ENCODE peak calls at places on chromosomes 6 and 20, in ten cellular contexts. One of them, this sample, is unnamed.
A peak's percentile ranks its signal among the peaks of the same experiment; 100 is the strongest.

GRCh38 chr6:31075528-31075927 is 36.8 kb downstream of the C6orf15 start:
- DNase-seq in spleen: no peak
- DNase-seq in ovary: no peak
- DNase-seq in naive thymus-derived CD4-positive, alpha-beta T cell: no peak
- DNase-seq in brain microvascular endothelial cell: peak; percentile 82
- DNase-seq in GM23248: peak; percentile 91
- DNase-seq in IMR-90: peak; percentile 90
- DNase-seq in HCT116: no peak
- DNase-seq in neuronal stem cell: no peak
- DNase-seq in breast epithelium: no peak
- DNase-seq in this sample: peak; percentile 23

GRCh38 chr6:125363360-125364121 is 61.8 kb upstream of the HDDC2 start:
- DNase-seq in spleen: peak; percentile 72
- DNase-seq in ovary: peak; percentile 47
- DNase-seq in naive thymus-derived CD4-positive, alpha-beta T cell: no peak
- DNase-seq in brain microvascular endothelial cell: peak; percentile 87
- DNase-seq in GM23248: peak; percentile 54
- DNase-seq in IMR-90: peak; percentile 17
- DNase-seq in HCT116: no peak
- DNase-seq in neuronal stem cell: peak; percentile 77
- DNase-seq in breast epithelium: peak; percentile 31
- DNase-seq in this sample: peak; percentile 28

GRCh38 chr6:20657274-20657800 is 123.1 kb downstream of the CDKAL1 start:
- DNase-seq in spleen: no peak
- DNase-seq in ovary: no peak
- DNase-seq in naive thymus-derived CD4-positive, alpha-beta T cell: no peak
- DNase-seq in brain microvascular endothelial cell: no peak
- DNase-seq in GM23248: no peak
- DNase-seq in IMR-90: no peak
- DNase-seq in HCT116: no peak
- DNase-seq in neuronal stem cell: no peak
- DNase-seq in breast epithelium: no peak
- DNase-seq in this sample: no peak

GRCh38 chr20:41316602-41317535 is 662 bp downstream of the ZHX3 start:
- DNase-seq in spleen: peak; percentile 94
- DNase-seq in ovary: peak; percentile 88
- DNase-seq in naive thymus-derived CD4-positive, alpha-beta T cell: peak; percentile 37
- DNase-seq in brain microvascular endothelial cell: peak; percentile 71
- DNase-seq in GM23248: peak; percentile 92
- DNase-seq in IMR-90: peak; percentile 93
- DNase-seq in HCT116: no peak
- DNase-seq in neuronal stem cell: peak; percentile 63
- DNase-seq in breast epithelium: peak; percentile 64
- DNase-seq in this sample: peak; percentile 89

GRCh38 chr6:41451039-41451438 is 95.1 kb upstream of the FOXP4 start:
- DNase-seq in spleen: no peak
- DNase-seq in ovary: no peak
- DNase-seq in naive thymus-derived CD4-positive, alpha-beta T cell: no peak
- DNase-seq in brain microvascular endothelial cell: no peak
- DNase-seq in GM23248: peak; percentile 8
- DNase-seq in IMR-90: no peak
- DNase-seq in HCT116: no peak
- DNase-seq in neuronal stem cell: no peak
- DNase-seq in breast epithelium: no peak
- DNase-seq in this sample: no peak

GRCh38 chr6:129238991-129239390 is 356.1 kb downstream of the LAMA2 start:
- DNase-seq in spleen: no peak
- DNase-seq in ovary: no peak
- DNase-seq in naive thymus-derived CD4-positive, alpha-beta T cell: no peak
- DNase-seq in brain microvascular endothelial cell: no peak
- DNase-seq in GM23248: no peak
- DNase-seq in IMR-90: no peak
- DNase-seq in HCT116: no peak
- DNase-seq in neuronal stem cell: no peak
- DNase-seq in breast epithelium: no peak
- DNase-seq in this sample: no peak

GRCh38 chr6:1574895-1575212 is 34.9 kb upstream of the FOXC1 start:
- DNase-seq in spleen: no peak
- DNase-seq in ovary: no peak
- DNase-seq in naive thymus-derived CD4-positive, alpha-beta T cell: no peak
- DNase-seq in brain microvascular endothelial cell: no peak
- DNase-seq in GM23248: no peak
- DNase-seq in IMR-90: no peak
- DNase-seq in HCT116: no peak
- DNase-seq in neuronal stem cell: no peak
- DNase-seq in breast epithelium: no peak
- DNase-seq in this sample: no peak

GRCh38 chr20:19974621-19975435 is 42.3 kb upstream of the NAA20 start:
- DNase-seq in spleen: peak; percentile 88
- DNase-seq in ovary: peak; percentile 85
- DNase-seq in naive thymus-derived CD4-positive, alpha-beta T cell: no peak
- DNase-seq in brain microvascular endothelial cell: peak; percentile 90
- DNase-seq in GM23248: peak; percentile 96
- DNase-seq in IMR-90: peak; percentile 97
- DNase-seq in HCT116: no peak
- DNase-seq in neuronal stem cell: no peak
- DNase-seq in breast epithelium: peak; percentile 82
- DNase-seq in this sample: peak; percentile 82

GRCh38 chr6:7463785-7464184 is 74.2 kb downstream of the RIOK1 start:
- DNase-seq in spleen: no peak
- DNase-seq in ovary: no peak
- DNase-seq in naive thymus-derived CD4-positive, alpha-beta T cell: no peak
- DNase-seq in brain microvascular endothelial cell: no peak
- DNase-seq in GM23248: peak; percentile 49
- DNase-seq in IMR-90: peak; percentile 52
- DNase-seq in HCT116: no peak
- DNase-seq in neuronal stem cell: peak; percentile 40
- DNase-seq in breast epithelium: no peak
- DNase-seq in this sample: no peak

DNA sequence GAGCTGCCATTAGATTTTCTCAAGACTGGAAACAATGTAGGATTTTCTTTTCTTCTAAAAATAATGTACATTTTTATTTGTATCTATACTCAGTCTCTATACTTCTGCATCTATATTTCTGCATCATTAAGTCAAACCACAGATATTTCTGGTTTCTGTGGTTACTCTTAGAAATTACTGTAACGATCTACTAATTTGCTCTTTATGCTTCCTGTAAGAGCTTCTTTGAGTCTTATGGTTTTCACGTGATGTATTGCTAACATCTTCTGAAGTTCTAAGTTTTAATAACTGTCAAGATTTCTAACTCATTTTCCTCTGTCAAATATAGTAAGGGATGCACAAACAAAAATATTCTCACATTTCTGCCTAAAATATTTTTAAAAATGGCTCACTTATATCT is 1144.5 kb downstream of the HACE1 start:
- DNase-seq in spleen: no peak
- DNase-seq in ovary: no peak
- DNase-seq in naive thymus-derived CD4-positive, alpha-beta T cell: no peak
- DNase-seq in brain microvascular endothelial cell: no peak
- DNase-seq in GM23248: no peak
- DNase-seq in IMR-90: no peak
- DNase-seq in HCT116: no peak
- DNase-seq in neuronal stem cell: no peak
- DNase-seq in breast epithelium: no peak
- DNase-seq in this sample: no peak
- H3K4me3 ChIP-seq in spleen: no peak overlapping the region
- H3K4me3 ChIP-seq in ovary: no peak overlapping the region
- H3K4me3 ChIP-seq in naive thymus-derived CD4-positive, alpha-beta T cell: no peak overlapping the region
- H3K4me3 ChIP-seq in brain microvascular endothelial cell: no peak overlapping the region
- H3K4me3 ChIP-seq in GM23248: no peak overlapping the region
- H3K4me3 ChIP-seq in IMR-90: no peak overlapping the region
- H3K4me3 ChIP-seq in HCT116: no peak overlapping the region
- H3K4me3 ChIP-seq in neuronal stem cell: no peak overlapping the region
- H3K4me3 ChIP-seq in breast epithelium: no peak overlapping the region
- H3K4me3 ChIP-seq in this sample: no peak overlapping the region

GRCh38 chr20:3472105-3472504 is 1.3 kb downstream of the ATRN start:
- DNase-seq in spleen: no peak
- DNase-seq in ovary: no peak
- DNase-seq in naive thymus-derived CD4-positive, alpha-beta T cell: no peak
- DNase-seq in brain microvascular endothelial cell: no peak
- DNase-seq in GM23248: no peak
- DNase-seq in IMR-90: no peak
- DNase-seq in HCT116: no peak
- DNase-seq in neuronal stem cell: no peak
- DNase-seq in breast epithelium: no peak
- DNase-seq in this sample: no peak

GRCh38 chr20:3473324-3473723 is 2.5 kb downstream of the ATRN start:
- DNase-seq in spleen: no peak
- DNase-seq in ovary: no peak
- DNase-seq in naive thymus-derived CD4-positive, alpha-beta T cell: no peak
- DNase-seq in brain microvascular endothelial cell: no peak
- DNase-seq in GM23248: no peak
- DNase-seq in IMR-90: no peak
- DNase-seq in HCT116: no peak
- DNase-seq in neuronal stem cell: no peak
- DNase-seq in breast epithelium: no peak
- DNase-seq in this sample: no peak

GRCh38 chr20:3471397-3472021 is 691 bp downstream of the ATRN start:
- DNase-seq in spleen: no peak
- DNase-seq in ovary: no peak
- DNase-seq in naive thymus-derived CD4-positive, alpha-beta T cell: no peak
- DNase-seq in brain microvascular endothelial cell: no peak
- DNase-seq in GM23248: peak; percentile 18
- DNase-seq in IMR-90: no peak
- DNase-seq in HCT116: no peak
- DNase-seq in neuronal stem cell: no peak
- DNase-seq in breast epithelium: no peak
- DNase-seq in this sample: no peak

GRCh38 chr20:3470627-3471396 is at the start of gene ATRN:
- DNase-seq in spleen: peak; percentile 97
- DNase-seq in ovary: peak; percentile 97
- DNase-seq in naive thymus-derived CD4-positive, alpha-beta T cell: peak; percentile 76
- DNase-seq in brain microvascular endothelial cell: peak; percentile 89
- DNase-seq in GM23248: peak; percentile 98
- DNase-seq in IMR-90: peak; percentile 89
- DNase-seq in HCT116: peak; percentile 69
- DNase-seq in neuronal stem cell: peak; percentile 84
- DNase-seq in breast epithelium: peak; percentile 73
- DNase-seq in this sample: peak; percentile 91

DNA sequence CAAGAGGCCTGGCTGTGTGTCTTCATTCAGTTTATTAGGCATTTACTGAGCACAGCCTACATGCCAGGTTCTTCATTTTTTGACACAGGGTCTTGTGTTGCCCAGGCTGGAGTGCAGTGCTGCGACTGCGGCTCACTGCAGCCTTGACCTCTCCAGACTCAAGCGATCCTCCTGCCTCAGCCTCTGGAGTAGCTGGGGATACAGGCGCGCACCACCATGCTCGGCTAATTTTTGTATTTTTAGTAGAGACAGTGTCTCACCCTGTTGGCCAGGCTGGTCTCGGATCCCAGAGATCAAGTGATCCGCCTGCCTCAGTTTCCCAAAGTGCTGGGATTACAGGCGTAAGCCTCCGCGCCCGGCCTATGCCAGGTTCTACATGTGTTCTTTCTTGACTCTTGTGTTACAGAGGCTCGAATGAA is 601 bp upstream of the ATRN start:
- DNase-seq in spleen: no peak
- DNase-seq in ovary: no peak
- DNase-seq in naive thymus-derived CD4-positive, alpha-beta T cell: no peak
- DNase-seq in brain microvascular endothelial cell: no peak
- DNase-seq in GM23248: no peak
- DNase-seq in IMR-90: no peak
- DNase-seq in HCT116: no peak
- DNase-seq in neuronal stem cell: no peak
- DNase-seq in breast epithelium: peak; percentile 20
- DNase-seq in this sample: no peak
- H3K27me3 ChIP-seq in spleen: no peaks in the 10 kb centered on the region
- H3K27me3 ChIP-seq in ovary: no peaks in the 10 kb centered on the region
- H3K27me3 ChIP-seq in naive thymus-derived CD4-positive, alpha-beta T cell: no peaks in the 10 kb centered on the region
- H3K27me3 ChIP-seq in brain microvascular endothelial cell: no peaks in the 10 kb centered on the region
- H3K27me3 ChIP-seq in GM23248: peaks cover 4% of the 10 kb centered on the region
- H3K27me3 ChIP-seq in IMR-90: peaks cover 11% of the 10 kb centered on the region
- H3K27me3 ChIP-seq in HCT116: peaks cover 7% of the 10 kb centered on the region
- H3K27me3 ChIP-seq in neuronal stem cell: no peaks in the 10 kb centered on the region
- H3K27me3 ChIP-seq in breast epithelium: no peaks in the 10 kb centered on the region
- H3K27me3 ChIP-seq in this sample: no peaks in the 10 kb centered on the region

DNA sequence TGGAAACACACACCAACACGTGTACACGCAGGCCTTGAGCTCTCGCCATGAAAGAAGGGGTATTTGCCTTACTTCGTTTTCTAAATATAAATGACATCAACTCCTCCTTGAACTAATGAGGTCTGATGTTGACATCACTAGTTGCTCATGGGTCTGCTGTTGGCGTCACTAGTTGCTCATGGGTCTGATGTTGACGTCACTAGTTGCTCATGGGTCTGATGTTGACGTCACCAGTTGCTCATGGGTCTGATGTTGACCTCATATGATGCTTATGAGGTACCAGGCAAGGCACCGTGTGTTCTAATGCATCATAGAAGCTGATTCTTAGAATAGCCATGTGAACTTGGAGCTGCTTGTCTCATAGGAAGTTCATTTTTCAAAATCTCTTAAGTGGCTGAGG is 116.5 kb downstream of the SMOC2 start:
- DNase-seq in spleen: no peak
- DNase-seq in ovary: no peak
- DNase-seq in naive thymus-derived CD4-positive, alpha-beta T cell: no peak
- DNase-seq in brain microvascular endothelial cell: no peak
- DNase-seq in GM23248: no peak
- DNase-seq in IMR-90: no peak
- DNase-seq in HCT116: no peak
- DNase-seq in neuronal stem cell: no peak
- DNase-seq in breast epithelium: no peak
- DNase-seq in this sample: no peak
- H3K36me3 ChIP-seq in spleen: no peaks in the 10 kb centered on the region
- H3K36me3 ChIP-seq in ovary: no peaks in the 10 kb centered on the region
- H3K36me3 ChIP-seq in naive thymus-derived CD4-positive, alpha-beta T cell: no peaks in the 10 kb centered on the region
- H3K36me3 ChIP-seq in brain microvascular endothelial cell: no peaks in the 10 kb centered on the region
- H3K36me3 ChIP-seq in GM23248: no peaks in the 10 kb centered on the region
- H3K36me3 ChIP-seq in IMR-90: no peaks in the 10 kb centered on the region
- H3K36me3 ChIP-seq in HCT116: no peaks in the 10 kb centered on the region
- H3K36me3 ChIP-seq in neuronal stem cell: no peaks in the 10 kb centered on the region
- H3K36me3 ChIP-seq in breast epithelium: no peaks in the 10 kb centered on the region
- H3K36me3 ChIP-seq in this sample: no peaks in the 10 kb centered on the region

DNA sequence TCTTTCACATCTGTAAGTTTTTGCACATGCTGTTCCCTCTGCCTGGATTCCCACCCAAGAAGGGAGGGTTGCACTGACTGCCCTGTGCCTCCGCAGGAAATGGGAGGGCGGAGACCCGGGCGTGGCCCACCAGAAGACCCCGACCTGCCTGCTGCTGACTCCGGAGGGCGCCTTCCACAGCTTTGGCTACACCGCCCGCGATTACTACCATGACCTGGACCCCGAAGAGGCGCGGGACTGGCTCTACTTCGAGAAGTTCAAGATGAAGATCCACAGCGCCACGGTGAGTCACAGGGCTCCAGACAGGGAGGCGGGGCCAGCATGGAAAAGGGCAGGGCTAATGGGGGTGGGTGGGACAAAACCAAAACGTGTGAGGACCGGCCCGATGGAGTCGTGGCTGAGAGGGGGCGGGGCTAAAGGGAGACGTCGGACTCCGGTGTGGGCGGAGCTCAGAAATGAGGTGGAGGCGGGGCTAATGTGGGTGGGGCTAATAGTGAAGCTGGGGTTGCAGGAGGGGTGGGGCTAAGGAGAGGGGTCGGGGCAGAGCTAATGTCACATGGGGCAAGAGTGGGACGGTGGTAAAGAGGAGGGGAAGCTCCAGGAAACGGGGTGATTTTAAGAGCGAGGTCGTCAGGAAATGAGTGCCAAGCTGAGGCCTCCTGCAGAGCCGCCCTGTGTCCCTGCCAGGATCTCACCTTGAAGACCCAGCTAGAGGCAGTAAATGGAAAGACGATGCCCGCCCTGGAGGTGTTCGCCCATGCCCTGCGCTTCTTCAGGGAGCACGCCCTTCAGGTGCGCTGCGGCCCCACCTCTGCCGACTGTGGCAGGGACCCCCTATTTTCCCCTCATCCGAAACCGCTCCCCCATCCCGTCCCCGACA is 12.6 kb downstream of the HSPA12B start:
- DNase-seq in spleen: peak; percentile 88
- DNase-seq in ovary: peak; percentile 64
- DNase-seq in naive thymus-derived CD4-positive, alpha-beta T cell: peak; percentile 62
- DNase-seq in brain microvascular endothelial cell: peak; percentile 13
- DNase-seq in GM23248: peak; percentile 32
- DNase-seq in IMR-90: no peak
- DNase-seq in HCT116: peak; percentile 88
- DNase-seq in neuronal stem cell: peak; percentile 68
- DNase-seq in breast epithelium: no peak
- DNase-seq in this sample: no peak
- H3K4me3 ChIP-seq in spleen: no peak overlapping the region
- H3K4me3 ChIP-seq in ovary: no peak overlapping the region
- H3K4me3 ChIP-seq in naive thymus-derived CD4-positive, alpha-beta T cell: peak overlapping the region; percentile 24
- H3K4me3 ChIP-seq in brain microvascular endothelial cell: peak overlapping the region; percentile 6
- H3K4me3 ChIP-seq in GM23248: no peak overlapping the region
- H3K4me3 ChIP-seq in IMR-90: no peak overlapping the region
- H3K4me3 ChIP-seq in HCT116: peak overlapping the region; percentile 15
- H3K4me3 ChIP-seq in neuronal stem cell: no peak overlapping the region
- H3K4me3 ChIP-seq in breast epithelium: peak overlapping the region; percentile 9
- H3K4me3 ChIP-seq in this sample: no peak overlapping the region

This sample was measured in MG63.